ENCODE peak calls at places on chromosome 7, in four cellular contexts. One of them, this sample, is unnamed.

GRCh38 chr7:10706875-10707493 is 266.7 kb upstream of the PHF14 start:
- DNase-seq in HepG2: no peak
- DNase-seq in K562: no peak
- DNase-seq in HCT116: no peak
- DNase-seq in this sample: no peak

GRCh38 chr7:953547-954327 is 743 bp downstream of the ADAP1 start:
- DNase-seq in HepG2: peak
- DNase-seq in HCT116: no peak
- DNase-seq in K562: no peak
- DNase-seq in this sample: peak

GRCh38 chr7:24025094-24025493 is 258.9 kb upstream of the NPY start:
- DNase-seq in K562: no peak
- DNase-seq in HCT116: no peak
- DNase-seq in HepG2: no peak
- DNase-seq in this sample: no peak

GRCh38 chr7:75064801-75065200 is 8.8 kb downstream of the RCC1L start:
- DNase-seq in HepG2: no peak
- DNase-seq in K562: no peak
- DNase-seq in HCT116: no peak
- DNase-seq in this sample: no peak

GRCh38 chr7:29866490-29866930 is 60.2 kb downstream of the WIPF3 start:
- DNase-seq in HepG2: no peak
- DNase-seq in HCT116: no peak
- DNase-seq in K562: no peak
- DNase-seq in this sample: no peak

GRCh38 chr7:24325708-24326107 is 41.7 kb downstream of the NPY start:
- DNase-seq in HepG2: no peak
- DNase-seq in HCT116: no peak
- DNase-seq in K562: no peak
- DNase-seq in this sample: no peak

GRCh38 chr7:106421181-106421762 is 136.5 kb upstream of the NAMPT start:
- DNase-seq in K562: no peak
- DNase-seq in HepG2: no peak
- DNase-seq in HCT116: no peak
- DNase-seq in this sample: no peak

GRCh38 chr7:158863611-158864506 is 7.5 kb downstream of the DYNC2I1 start:
- DNase-seq in HepG2: peak
- DNase-seq in K562: peak
- DNase-seq in HCT116: peak
- DNase-seq in this sample: peak

GRCh38 chr7:134724606-134725005 is 54.8 kb upstream of the CALD1 start:
- DNase-seq in HepG2: peak
- DNase-seq in K562: peak
- DNase-seq in HCT116: peak
- DNase-seq in this sample: peak

GRCh38 chr7:84701524-84702306 is 485.1 kb downstream of the SEMA3D start:
- DNase-seq in K562: peak
- DNase-seq in HCT116: peak
- DNase-seq in HepG2: peak
- DNase-seq in this sample: no peak

GRCh38 chr7:4762121-4763055 is 13.0 kb upstream of the AP5Z1 start:
- DNase-seq in HCT116: no peak
- DNase-seq in HepG2: no peak
- DNase-seq in K562: no peak
- DNase-seq in this sample: no peak

GRCh38 chr7:142796501-142797341 is 26.0 kb downstream of the PRSS2 start:
- DNase-seq in K562: no peak
- DNase-seq in HCT116: no peak
- DNase-seq in HepG2: no peak
- DNase-seq in this sample: no peak

GRCh38 chr7:129225206-129225930 is 538 bp downstream of the AHCYL2 start:
- DNase-seq in HepG2: peak
- DNase-seq in K562: peak
- DNase-seq in HCT116: no peak
- DNase-seq in this sample: peak

GRCh38 chr7:133009853-133010252 is 72.0 kb downstream of the CHCHD3 start:
- DNase-seq in HCT116: no peak
- DNase-seq in K562: no peak
- DNase-seq in HepG2: no peak
- DNase-seq in this sample: no peak

GRCh38 chr7:39623312-39624201 is at the start of gene RALA:
- DNase-seq in HCT116: peak
- DNase-seq in HepG2: peak
- DNase-seq in K562: peak
- DNase-seq in this sample: peak

GRCh38 chr7:149220534-149220933 is 18.9 kb upstream of the ZNF212 start:
- DNase-seq in HepG2: no peak
- DNase-seq in K562: no peak
- DNase-seq in HCT116: no peak
- DNase-seq in this sample: no peak

GRCh38 chr7:155997431-155998327 is 185.4 kb upstream of the SHH start:
- DNase-seq in K562: no peak
- DNase-seq in HepG2: no peak
- DNase-seq in HCT116: no peak
- DNase-seq in this sample: no peak

GRCh38 chr7:68734431-68734830 is 863.8 kb upstream of the AUTS2 start:
- DNase-seq in HCT116: no peak
- DNase-seq in K562: no peak
- DNase-seq in HepG2: no peak
- DNase-seq in this sample: no peak

GRCh38 chr7:27248911-27249723 is 6.5 kb downstream of the EVX1 start:
- DNase-seq in HepG2: no peak
- DNase-seq in HCT116: no peak
- DNase-seq in K562: no peak
- DNase-seq in this sample: no peak

GRCh38 chr7:158824028-158824427 is 5.3 kb downstream of the ESYT2 start:
- DNase-seq in HepG2: no peak
- DNase-seq in HCT116: no peak
- DNase-seq in K562: no peak
- DNase-seq in this sample: no peak

GRCh38 chr7:99557940-99558305 is 519 bp upstream of the ZNF655 start:
- DNase-seq in HCT116: no peak
- DNase-seq in K562: no peak
- DNase-seq in HepG2: peak
- DNase-seq in this sample: peak

GRCh38 chr7:35415411-35415822 is 161.5 kb upstream of the TBX20 start:
- DNase-seq in HCT116: no peak
- DNase-seq in K562: no peak
- DNase-seq in HepG2: no peak
- DNase-seq in this sample: no peak
- TF ChIP-seq JUND in HCT116: no peak
- TF ChIP-seq JUND in K562: no peak
- TF ChIP-seq JUND in HepG2: no peak
- TF ChIP-seq JUND in this sample: no peak

GRCh38 chr7:44541876-44542610 is 913 bp upstream of the NPC1L1 start:
- DNase-seq in HCT116: no peak
- DNase-seq in K562: no peak
- DNase-seq in HepG2: peak
- DNase-seq in this sample: no peak
- TF ChIP-seq JUND in HCT116: no peak
- TF ChIP-seq JUND in K562: no peak
- TF ChIP-seq JUND in HepG2: no peak
- TF ChIP-seq JUND in this sample: no peak

DNA sequence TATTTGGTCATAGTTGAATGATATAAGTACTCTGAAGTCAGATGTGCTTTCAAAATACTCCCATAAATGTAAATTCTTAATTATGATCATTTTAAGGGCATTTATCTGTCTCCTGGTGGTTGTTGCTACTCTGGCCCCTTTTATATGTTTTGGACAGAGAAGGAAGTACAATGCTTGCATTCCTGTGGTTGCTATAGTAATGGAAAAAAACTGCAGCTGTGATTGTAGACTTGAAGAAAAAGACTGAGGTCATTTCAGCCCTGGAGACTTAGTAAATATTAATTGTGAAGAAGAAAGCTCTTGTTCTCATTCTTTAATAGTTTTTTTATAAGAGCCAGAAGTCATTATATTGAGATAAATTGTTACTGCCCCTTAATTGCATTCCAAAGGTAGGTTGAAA is 70.2 kb upstream of the FERD3L start:
- DNase-seq in HCT116: no peak
- DNase-seq in HepG2: no peak
- DNase-seq in K562: no peak
- DNase-seq in this sample: no peak
- TF ChIP-seq JUND in HCT116: no peak
- TF ChIP-seq JUND in HepG2: no peak
- TF ChIP-seq JUND in K562: no peak
- TF ChIP-seq JUND in this sample: no peak

DNA sequence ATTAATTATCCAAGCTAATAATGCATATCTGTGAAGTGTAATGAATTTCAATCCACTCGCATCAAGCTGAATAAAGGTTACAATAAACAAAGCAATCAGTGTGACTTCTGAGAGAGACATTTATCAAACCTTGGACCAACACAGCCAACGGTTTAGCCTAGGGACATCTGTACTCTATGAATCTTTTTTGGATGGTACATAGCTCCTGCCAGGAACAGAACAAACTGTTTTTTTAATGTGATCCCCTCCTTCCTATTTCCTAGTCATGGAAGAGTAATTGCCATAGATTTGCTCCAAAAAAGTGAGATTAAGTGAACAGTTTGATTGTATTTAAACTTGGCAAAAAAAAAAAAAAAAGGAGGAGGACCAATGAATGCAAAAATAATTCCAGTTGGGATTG is 11.2 kb upstream of the NRCAM start:
- DNase-seq in HCT116: no peak
- DNase-seq in K562: no peak
- DNase-seq in HepG2: no peak
- DNase-seq in this sample: no peak
- TF ChIP-seq JUND in HCT116: no peak
- TF ChIP-seq JUND in K562: no peak
- TF ChIP-seq JUND in HepG2: no peak
- TF ChIP-seq JUND in this sample: no peak

GRCh38 chr7:38245409-38245982 is 27.9 kb downstream of the TARP start:
- DNase-seq in K562: no peak
- DNase-seq in HCT116: no peak
- DNase-seq in HepG2: no peak
- DNase-seq in this sample: no peak
- TF ChIP-seq JUND in K562: no peak
- TF ChIP-seq JUND in HCT116: no peak
- TF ChIP-seq JUND in HepG2: no peak
- TF ChIP-seq JUND in this sample: no peak

GRCh38 chr7:88806280-88807037 is 10.9 kb upstream of the TEX47 start:
- DNase-seq in K562: no peak
- DNase-seq in HepG2: no peak
- DNase-seq in HCT116: no peak
- DNase-seq in this sample: no peak
- TF ChIP-seq JUND in K562: no peak
- TF ChIP-seq JUND in HepG2: no peak
- TF ChIP-seq JUND in HCT116: no peak
- TF ChIP-seq JUND in this sample: no peak